ENCODE peak calls at places on chromosomes 13 and 19, in six cellular contexts. One of them, this sample, is unnamed.

GRCh38 chr19:36745870-36746269 is 26.7 kb downstream of the ZNF850 start:
- DNase-seq in H9: no peak
- DNase-seq in H1: no peak
- DNase-seq in heart left ventricle: no peak
- DNase-seq in ascending aorta: no peak
- DNase-seq in SK-N-SH: no peak
- DNase-seq in this sample: no peak

GRCh38 chr19:46748325-46749109 is 2.3 kb upstream of the STRN4 start:
- DNase-seq in H9: peak; percentile 84
- DNase-seq in ascending aorta: no peak
- DNase-seq in heart left ventricle: no peak
- DNase-seq in SK-N-SH: peak; percentile 75
- DNase-seq in H1: peak; percentile 94
- DNase-seq in this sample: peak; percentile 39

GRCh38 chr13:84192125-84192524 is 309.9 kb upstream of the SLITRK1 start:
- DNase-seq in heart left ventricle: no peak
- DNase-seq in H9: no peak
- DNase-seq in ascending aorta: no peak
- DNase-seq in SK-N-SH: no peak
- DNase-seq in H1: no peak
- DNase-seq in this sample: peak; percentile 25

GRCh38 chr13:91546865-91547264 is 148.4 kb downstream of the GPC5 start:
- DNase-seq in H1: no peak
- DNase-seq in heart left ventricle: no peak
- DNase-seq in ascending aorta: no peak
- DNase-seq in H9: no peak
- DNase-seq in SK-N-SH: no peak
- DNase-seq in this sample: no peak

GRCh38 chr13:99055286-99056073 is 77.6 kb upstream of the DOCK9 start:
- DNase-seq in SK-N-SH: no peak
- DNase-seq in H1: no peak
- DNase-seq in ascending aorta: no peak
- DNase-seq in heart left ventricle: no peak
- DNase-seq in H9: peak; percentile 37
- DNase-seq in this sample: no peak

GRCh38 chr13:23087884-23088283 is 92.9 kb upstream of the SGCG start:
- DNase-seq in H1: peak; percentile 69
- DNase-seq in ascending aorta: no peak
- DNase-seq in SK-N-SH: peak; percentile 34
- DNase-seq in heart left ventricle: no peak
- DNase-seq in H9: peak; percentile 53
- DNase-seq in this sample: peak; percentile 16

GRCh38 chr13:37023871-37024270 is 23.3 kb downstream of the EXOSC8 start:
- DNase-seq in SK-N-SH: no peak
- DNase-seq in ascending aorta: no peak
- DNase-seq in H9: no peak
- DNase-seq in H1: no peak
- DNase-seq in heart left ventricle: no peak
- DNase-seq in this sample: no peak

GRCh38 chr13:110251227-110251791 is 55.6 kb downstream of the COL4A1 start:
- DNase-seq in H1: peak; percentile 41
- DNase-seq in heart left ventricle: no peak
- DNase-seq in SK-N-SH: no peak
- DNase-seq in H9: no peak
- DNase-seq in ascending aorta: no peak
- DNase-seq in this sample: no peak

GRCh38 chr19:6828306-6828697 is 55.8 kb downstream of the VAV1 start:
- DNase-seq in H1: no peak
- DNase-seq in heart left ventricle: no peak
- DNase-seq in H9: peak; percentile 86
- DNase-seq in SK-N-SH: no peak
- DNase-seq in ascending aorta: no peak
- DNase-seq in this sample: peak; percentile 4

GRCh38 chr19:18895828-18896341 is at the start of gene CERS1:
- DNase-seq in ascending aorta: no peak
- DNase-seq in heart left ventricle: no peak
- DNase-seq in H1: peak; percentile 75
- DNase-seq in SK-N-SH: peak; percentile 95
- DNase-seq in H9: no peak
- DNase-seq in this sample: peak; percentile 49

GRCh38 chr13:65971541-65971940 is 1258.6 kb downstream of the PCDH9 start:
- DNase-seq in ascending aorta: no peak
- DNase-seq in SK-N-SH: no peak
- DNase-seq in H1: no peak
- DNase-seq in heart left ventricle: no peak
- DNase-seq in H9: no peak
- DNase-seq in this sample: no peak

GRCh38 chr13:107035778-107036177 is 467.8 kb upstream of the ARGLU1 start:
- DNase-seq in heart left ventricle: no peak
- DNase-seq in SK-N-SH: no peak
- DNase-seq in H9: no peak
- DNase-seq in ascending aorta: no peak
- DNase-seq in H1: no peak
- DNase-seq in this sample: peak; percentile 26

GRCh38 chr19:45413497-45413896 is 7.1 kb downstream of the POLR1G start:
- DNase-seq in H9: no peak
- DNase-seq in H1: no peak
- DNase-seq in ascending aorta: no peak
- DNase-seq in heart left ventricle: no peak
- DNase-seq in SK-N-SH: no peak
- DNase-seq in this sample: no peak

GRCh38 chr13:29529755-29530154 is 65.7 kb downstream of the SLC7A1 start:
- DNase-seq in H9: no peak
- DNase-seq in ascending aorta: no peak
- DNase-seq in heart left ventricle: no peak
- DNase-seq in H1: no peak
- DNase-seq in SK-N-SH: no peak
- DNase-seq in this sample: no peak

GRCh38 chr19:3054972-3055740 is 7.1 kb downstream of the TLE5 start:
- DNase-seq in H1: no peak
- DNase-seq in ascending aorta: no peak
- DNase-seq in SK-N-SH: no peak
- DNase-seq in heart left ventricle: no peak
- DNase-seq in H9: no peak
- DNase-seq in this sample: no peak

GRCh38 chr19:50419580-50420035 is 870 bp downstream of the SPIB start:
- DNase-seq in SK-N-SH: no peak
- DNase-seq in H1: peak; percentile 75
- DNase-seq in H9: no peak
- DNase-seq in ascending aorta: no peak
- DNase-seq in heart left ventricle: no peak
- DNase-seq in this sample: no peak

GRCh38 chr13:113546571-113547247 is 37.8 kb upstream of the TFDP1 start:
- DNase-seq in ascending aorta: no peak
- DNase-seq in heart left ventricle: peak; percentile 72
- DNase-seq in SK-N-SH: no peak
- DNase-seq in H1: peak; percentile 45
- DNase-seq in H9: no peak
- DNase-seq in this sample: no peak

GRCh38 chr13:78137404-78138142 is 218.9 kb upstream of the EDNRB start:
- DNase-seq in SK-N-SH: peak; percentile 59
- DNase-seq in H1: peak; percentile 57
- DNase-seq in H9: peak; percentile 66
- DNase-seq in ascending aorta: no peak
- DNase-seq in heart left ventricle: no peak
- DNase-seq in this sample: peak; percentile 2

GRCh38 chr19:51030631-51031030 is 4.2 kb downstream of the KLK12 start:
- DNase-seq in SK-N-SH: peak; percentile 12
- DNase-seq in ascending aorta: no peak
- DNase-seq in H9: no peak
- DNase-seq in heart left ventricle: no peak
- DNase-seq in H1: no peak
- DNase-seq in this sample: no peak

GRCh38 chr13:102191951-102192461 is 209.8 kb downstream of the FGF14 start:
- DNase-seq in SK-N-SH: no peak
- DNase-seq in ascending aorta: no peak
- DNase-seq in heart left ventricle: no peak
- DNase-seq in H9: no peak
- DNase-seq in H1: no peak
- DNase-seq in this sample: peak; percentile 32

GRCh38 chr19:752652-753517 is 2.0 kb downstream of the MISP start:
- DNase-seq in ascending aorta: no peak
- DNase-seq in heart left ventricle: peak; percentile 63
- DNase-seq in H1: no peak
- DNase-seq in H9: no peak
- DNase-seq in SK-N-SH: no peak
- DNase-seq in this sample: peak; percentile 50

GRCh38 chr13:113729329-113730019 is 29.6 kb upstream of the TMEM255B start:
- DNase-seq in H9: no peak
- DNase-seq in H1: no peak
- DNase-seq in SK-N-SH: peak; percentile 70
- DNase-seq in heart left ventricle: peak; percentile 68
- DNase-seq in ascending aorta: no peak
- DNase-seq in this sample: no peak

GRCh38 chr13:45370922-45371406 is 30.0 kb upstream of the TPT1 start:
- DNase-seq in ascending aorta: no peak
- DNase-seq in H1: peak; percentile 92
- DNase-seq in heart left ventricle: peak; percentile 71
- DNase-seq in SK-N-SH: peak; percentile 34
- DNase-seq in H9: peak; percentile 90
- DNase-seq in this sample: peak; percentile 77

GRCh38 chr19:31135841-31136240 is 213.4 kb downstream of the TSHZ3 start:
- DNase-seq in ascending aorta: no peak
- DNase-seq in heart left ventricle: no peak
- DNase-seq in SK-N-SH: no peak
- DNase-seq in H9: no peak
- DNase-seq in H1: no peak
- DNase-seq in this sample: peak; percentile 56

GRCh38 chr13:44541601-44542000 is 34.5 kb downstream of the TSC22D1 start:
- DNase-seq in H9: no peak
- DNase-seq in H1: no peak
- DNase-seq in SK-N-SH: no peak
- DNase-seq in ascending aorta: no peak
- DNase-seq in heart left ventricle: no peak
- DNase-seq in this sample: no peak

GRCh38 chr13:94542917-94543316 is 53.0 kb downstream of the TGDS start:
- DNase-seq in H1: no peak
- DNase-seq in H9: no peak
- DNase-seq in heart left ventricle: no peak
- DNase-seq in ascending aorta: no peak
- DNase-seq in SK-N-SH: peak; percentile 34
- DNase-seq in this sample: no peak

GRCh38 chr19:44737238-44738160 is 11.0 kb upstream of the BCL3 start:
- DNase-seq in SK-N-SH: no peak
- DNase-seq in heart left ventricle: no peak
- DNase-seq in ascending aorta: no peak
- DNase-seq in H1: no peak
- DNase-seq in H9: peak; percentile 33
- DNase-seq in this sample: peak; percentile 76

GRCh38 chr19:22326219-22326618 is 40.0 kb downstream of the ZNF729 start:
- DNase-seq in H9: no peak
- DNase-seq in SK-N-SH: no peak
- DNase-seq in heart left ventricle: no peak
- DNase-seq in H1: no peak
- DNase-seq in ascending aorta: no peak
- DNase-seq in this sample: no peak
- H3K9me3 ChIP-seq in H9: peaks cover 92% of the 10 kb centered on the region
- H3K9me3 ChIP-seq in SK-N-SH: no peaks in the 10 kb centered on the region
- H3K9me3 ChIP-seq in heart left ventricle: no peaks in the 10 kb centered on the region
- H3K9me3 ChIP-seq in H1: peaks cover 79% of the 10 kb centered on the region
- H3K9me3 ChIP-seq in ascending aorta: no peaks in the 10 kb centered on the region
- H3K9me3 ChIP-seq in this sample: no peaks in the 10 kb centered on the region

DNA sequence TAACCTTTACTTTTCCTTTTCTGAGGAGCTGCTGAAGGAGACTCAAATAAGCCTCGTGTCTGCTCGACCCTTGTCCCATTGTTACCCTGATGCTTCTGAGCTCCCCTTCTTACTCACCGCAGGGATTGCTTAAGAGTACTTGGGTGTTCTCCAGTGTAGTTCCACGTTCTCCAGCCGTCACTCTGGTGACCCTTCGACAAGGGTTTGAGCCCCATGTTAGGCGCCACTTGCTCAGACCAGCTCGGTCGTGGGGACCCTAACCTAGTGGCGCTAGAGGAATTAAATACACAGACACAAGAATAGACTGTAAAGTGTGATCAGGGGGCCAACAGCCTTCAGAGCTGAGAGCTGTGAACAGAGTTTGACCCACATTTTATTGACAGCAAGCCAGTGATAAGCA is 10.3 kb downstream of the ZNF480 start:
- DNase-seq in SK-N-SH: no peak
- DNase-seq in H1: peak; percentile 53
- DNase-seq in H9: peak; percentile 51
- DNase-seq in ascending aorta: no peak
- DNase-seq in heart left ventricle: no peak
- DNase-seq in this sample: peak; percentile 23
- H3K9me3 ChIP-seq in SK-N-SH: peaks cover 21% of the 10 kb centered on the region
- H3K9me3 ChIP-seq in H1: peaks cover 48% of the 10 kb centered on the region
- H3K9me3 ChIP-seq in H9: peaks cover 69% of the 10 kb centered on the region
- H3K9me3 ChIP-seq in ascending aorta: peaks cover 89% of the 10 kb centered on the region
- H3K9me3 ChIP-seq in heart left ventricle: peaks cover 11% of the 10 kb centered on the region
- H3K9me3 ChIP-seq in this sample: peaks cover 49% of the 10 kb centered on the region

GRCh38 chr19:21568816-21569496 is 63.6 kb downstream of the ZNF429 start:
- DNase-seq in H1: no peak
- DNase-seq in ascending aorta: peak; percentile 68
- DNase-seq in H9: no peak
- DNase-seq in SK-N-SH: no peak
- DNase-seq in heart left ventricle: peak; percentile 91
- DNase-seq in this sample: peak; percentile 2

GRCh38 chr19:21569497-21569870 is 64.1 kb downstream of the ZNF429 start:
- DNase-seq in heart left ventricle: no peak
- DNase-seq in H1: no peak
- DNase-seq in H9: no peak
- DNase-seq in SK-N-SH: no peak
- DNase-seq in ascending aorta: no peak
- DNase-seq in this sample: no peak

GRCh38 chr19:21571316-21571715 is 65.9 kb downstream of the ZNF429 start:
- DNase-seq in heart left ventricle: no peak
- DNase-seq in H1: no peak
- DNase-seq in ascending aorta: no peak
- DNase-seq in H9: no peak
- DNase-seq in SK-N-SH: no peak
- DNase-seq in this sample: no peak

GRCh38 chr19:21580101-21580500 is 74.7 kb downstream of the ZNF429 start:
- DNase-seq in SK-N-SH: no peak
- DNase-seq in ascending aorta: no peak
- DNase-seq in H9: no peak
- DNase-seq in H1: no peak
- DNase-seq in heart left ventricle: no peak
- DNase-seq in this sample: no peak

DNA sequence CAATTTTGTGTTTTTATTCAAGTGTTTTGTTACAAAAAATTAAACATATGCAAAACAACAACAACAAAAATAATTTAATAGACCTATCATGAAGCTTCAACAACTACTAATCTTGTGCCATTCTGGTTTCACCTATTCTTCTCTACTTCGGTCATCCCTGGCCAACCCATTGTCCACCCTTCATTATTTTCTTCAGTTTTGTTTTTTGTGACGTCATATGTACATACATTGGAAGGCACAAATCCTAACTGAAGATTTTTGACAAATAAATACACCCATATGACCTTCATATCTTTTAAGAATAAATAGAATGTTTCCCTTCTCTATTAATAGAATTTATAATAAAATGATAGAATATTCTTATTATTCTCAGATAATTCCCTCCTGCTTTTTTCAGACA is 69.2 kb downstream of the ZNF429 start:
- DNase-seq in heart left ventricle: no peak
- DNase-seq in SK-N-SH: no peak
- DNase-seq in H1: no peak
- DNase-seq in ascending aorta: no peak
- DNase-seq in H9: no peak
- DNase-seq in this sample: no peak
- H3K9me3 ChIP-seq in heart left ventricle: no peaks in the 10 kb centered on the region
- H3K9me3 ChIP-seq in SK-N-SH: peaks cover 5% of the 10 kb centered on the region
- H3K9me3 ChIP-seq in H1: peaks cover 7% of the 10 kb centered on the region
- H3K9me3 ChIP-seq in ascending aorta: peaks cover 16% of the 10 kb centered on the region
- H3K9me3 ChIP-seq in H9: peaks cover 67% of the 10 kb centered on the region
- H3K9me3 ChIP-seq in this sample: no peaks in the 10 kb centered on the region

GRCh38 chr19:56608274-56608964 is 13.3 kb downstream of the ZNF71 start:
- DNase-seq in heart left ventricle: no peak
- DNase-seq in H9: no peak
- DNase-seq in SK-N-SH: no peak
- DNase-seq in H1: no peak
- DNase-seq in ascending aorta: no peak
- DNase-seq in this sample: no peak
- H3K9me3 ChIP-seq in heart left ventricle: no peaks in the 10 kb centered on the region
- H3K9me3 ChIP-seq in H9: peaks cover 1% of the 10 kb centered on the region
- H3K9me3 ChIP-seq in SK-N-SH: peaks cover 5% of the 10 kb centered on the region
- H3K9me3 ChIP-seq in H1: peaks cover 35% of the 10 kb centered on the region
- H3K9me3 ChIP-seq in ascending aorta: peaks cover 100% of the 10 kb centered on the region
- H3K9me3 ChIP-seq in this sample: peaks cover 48% of the 10 kb centered on the region